ENCODE peak calls at places on chromosomes 11 and 22, in seven cellular contexts. I is tibial artery; W is EL; M is NCI-H1930; P is cardiac fibroblast; U is heart left ventricle; J is CD4-positive, CD25-positive, alpha-beta regulatory T cell. E is an unnamed sample.

GRCh38 chr11:66727282-66727882 is 1.6 kb downstream of the SPTBN2 start:
- DNase-seq in W (peak; percentile 31), M (no peak), I (no peak), J (peak; percentile 21), U (peak; percentile 36), P (peak; percentile 10), E (no peak)

GRCh38 chr11:118152552-118153471 is at the start of gene SCN4B:
- DNase-seq in J (no peak), P (peak; percentile 56), U (peak; percentile 82), W (peak; percentile 54), I (no peak), M (peak; percentile 16), E (no peak)

GRCh38 chr11:15062631-15063030 is 10.8 kb upstream of the CALCB start:
- DNase-seq in P (no peak), W (no peak), J (no peak), M (no peak), U (no peak), I (no peak), E (no peak)

GRCh38 chr11:128804481-128804880 is 62.6 kb downstream of the KCNJ1 start:
- DNase-seq in I (no peak), M (no peak), P (peak; percentile 27), W (peak; percentile 60), J (no peak), U (no peak), E (no peak)

GRCh38 chr22:34111210-34111824 is 191.0 kb upstream of the LARGE1 start:
- DNase-seq in P (peak; percentile 32), I (peak; percentile 30), J (no peak), U (peak; percentile 26), W (no peak), M (no peak), E (no peak)

GRCh38 chr11:90235536-90235935 is 12.7 kb upstream of the CHORDC1 start:
- DNase-seq in P (peak; percentile 8), W (no peak), M (no peak), U (no peak), J (no peak), I (no peak), E (no peak)

GRCh38 chr22:31288496-31289235 is 3.6 kb downstream of the PIK3IP1 start:
- DNase-seq in P (no peak), I (no peak), W (no peak), M (no peak), U (no peak), J (no peak), E (no peak)

GRCh38 chr22:48646216-48646925 is 1181.3 kb downstream of the BRD1 start:
- DNase-seq in M (no peak), J (no peak), I (no peak), P (no peak), W (no peak), U (no peak), E (no peak)

GRCh38 chr11:59556115-59556882 is 45.0 kb downstream of the OR4D9 start:
- DNase-seq in J (peak; percentile 51), I (peak; percentile 64), U (peak; percentile 46), P (peak; percentile 86), M (peak; percentile 45), W (peak; percentile 94), E (peak; percentile 28)

GRCh38 chr11:130051077-130051476 is 18.6 kb upstream of the APLP2 start:
- DNase-seq in J (no peak), P (peak; percentile 37), M (no peak), I (no peak), W (no peak), U (no peak), E (no peak)

GRCh38 chr22:40001800-40002577 is 7.2 kb downstream of the FAM83F start:
- DNase-seq in W (peak; percentile 29), J (no peak), M (no peak), I (no peak), P (no peak), U (no peak), E (no peak)

GRCh38 chr11:66055021-66055420 is 2.9 kb downstream of the SF3B2 start:
- DNase-seq in J (no peak), P (no peak), U (no peak), M (no peak), I (no peak), W (no peak), E (no peak)

GRCh38 chr22:38315801-38316339 is 1.4 kb downstream of the CSNK1E start:
- DNase-seq in U (no peak), J (peak; percentile 37), M (no peak), W (peak; percentile 32), P (peak; percentile 34), I (no peak), E (no peak)

GRCh38 chr22:37334461-37334858 is 52.2 kb downstream of the CYTH4 start:
- DNase-seq in M (no peak), J (no peak), P (no peak), I (no peak), W (no peak), U (no peak), E (no peak)

GRCh38 chr11:61140416-61140815 is 20.8 kb downstream of the VPS37C start:
- DNase-seq in J (no peak), W (no peak), I (no peak), P (no peak), U (peak; percentile 10), M (no peak), E (no peak)

GRCh38 chr22:50329236-50329635 is 2.4 kb upstream of the DENND6B start:
- DNase-seq in M (no peak), W (peak; percentile 77), I (no peak), P (no peak), U (peak; percentile 13), J (no peak), E (no peak)

GRCh38 chr11:11253487-11253886 is 99.6 kb downstream of the CSNK2A3 start:
- DNase-seq in J (no peak), M (no peak), U (no peak), I (no peak), W (no peak), P (no peak), E (no peak)

GRCh38 chr11:79438631-79439429 is 2.0 kb downstream of the TENM4 start:
- DNase-seq in P (no peak), I (peak; percentile 41), J (no peak), W (peak; percentile 18), M (no peak), U (peak; percentile 32), E (no peak)

GRCh38 chr22:20393705-20394476 is at the start of gene ZNF74:
- DNase-seq in I (peak; percentile 89), M (peak; percentile 89), U (peak; percentile 96), W (peak; percentile 92), P (peak; percentile 94), J (peak; percentile 87), E (peak; percentile 90)

GRCh38 chr11:102522332-102523207 is 8.0 kb downstream of the MMP7 start:
- DNase-seq in P (no peak), M (no peak), W (no peak), I (no peak), U (no peak), J (no peak), E (no peak)

GRCh38 chr11:120720760-120721159 is 209.2 kb downstream of the GRIK4 start:
- DNase-seq in J (no peak), P (no peak), W (no peak), M (no peak), I (no peak), U (no peak), E (no peak)

GRCh38 chr11:87878373-87878779 is 296.9 kb downstream of the RAB38 start:
- DNase-seq in P (peak; percentile 69), W (peak; percentile 56), U (no peak), J (no peak), I (no peak), M (no peak), E (no peak)

GRCh38 chr22:26702906-26703830 is 45.8 kb downstream of the MIAT start:
- DNase-seq in J (no peak), W (peak; percentile 35), P (no peak), I (no peak), M (no peak), U (no peak), E (no peak)

GRCh38 chr11:8183136-8183535 is 14.3 kb upstream of the RIC3 start:
- DNase-seq in U (no peak), I (no peak), P (no peak), W (no peak), M (no peak), J (no peak), E (no peak)

GRCh38 chr11:13216019-13217006 is 61.3 kb upstream of the BMAL1 start:
- DNase-seq in W (peak; percentile 99), M (no peak), I (no peak), U (no peak), P (peak; percentile 87), J (no peak), E (no peak)

GRCh38 chr11:104997288-104997687 is 25.7 kb downstream of the CASP5 start:
- DNase-seq in W (no peak), U (no peak), P (peak; percentile 59), I (no peak), M (no peak), J (no peak), E (no peak)

GRCh38 chr11:113401718-113402117 is 14.1 kb downstream of the ANKK1 start:
- DNase-seq in I (peak; percentile 37), M (no peak), P (peak; percentile 51), W (peak; percentile 28), U (peak; percentile 86), J (no peak), E (no peak)

GRCh38 chr11:67449116-67449844 is 3.2 kb downstream of the GPR152 start:
- DNase-seq in M (no peak), U (peak; percentile 37), J (no peak), I (no peak), P (no peak), W (no peak), E (no peak)

GRCh38 chr22:20560716-20561115 is 53.3 kb downstream of the MED15 start:
- DNase-seq in W (no peak), U (no peak), M (no peak), J (no peak), I (no peak), P (no peak), E (no peak)

GRCh38 chr11:7918141-7918540 is 12.9 kb downstream of the OR10A6 start:
- DNase-seq in U (no peak), J (no peak), M (no peak), W (no peak), I (no peak), P (no peak), E (no peak)

GRCh38 chr11:123822591-123822990 is 16.4 kb upstream of the OR6M1 start:
- DNase-seq in M (no peak), U (no peak), J (no peak), W (no peak), I (no peak), P (no peak), E (no peak)

GRCh38 chr11:2554338-2555240 is 109.8 kb downstream of the KCNQ1 start:
- DNase-seq in M (no peak), J (no peak), U (no peak), P (no peak), I (no peak), W (no peak), E (no peak)

GRCh38 chr22:31080848-31081649 is at the start of gene SMTN:
- DNase-seq in I (peak; percentile 90), P (peak; percentile 90), M (peak; percentile 80), U (peak; percentile 95), W (peak; percentile 92), J (peak; percentile 84), E (peak; percentile 88)

GRCh38 chr11:64650923-64651523 is 60.0 kb downstream of the SLC22A12 start:
- DNase-seq in U (no peak), M (no peak), W (peak; percentile 26), P (peak; percentile 44), J (no peak), I (no peak), E (no peak)

GRCh38 chr11:88818978-88819377 is 246.8 kb downstream of the GRM5 start:
- DNase-seq in W (no peak), I (no peak), J (no peak), P (no peak), U (no peak), M (no peak), E (no peak)

GRCh38 chr11:33766085-33766484 is 8.2 kb downstream of the FBXO3 start:
- DNase-seq in J (no peak), U (no peak), M (no peak), I (no peak), P (no peak), W (no peak), E (no peak)